ENCODE peak calls at places on chromosomes 7 and 10, in seven cellular contexts. D, T, Q, B, N, R and K are unnamed samples.

GRCh38 chr7:74083928-74084721 is 521 bp downstream of the LIMK1 start:
- DNase-seq in T (no peak), R (peak; percentile 49), Q (peak; percentile 43), N (no peak), B (peak; percentile 40), D (peak; percentile 83), K (peak; percentile 52)

GRCh38 chr10:3698312-3698711 is 86.7 kb downstream of the KLF6 start:
- DNase-seq in N (no peak), B (no peak), R (no peak), Q (no peak), D (no peak), T (no peak), K (peak; percentile 8)

GRCh38 chr7:12686894-12687212 is 580 bp upstream of the ARL4A start:
- DNase-seq in N (no peak), B (no peak), T (no peak), D (no peak), R (no peak), Q (no peak), K (no peak)

GRCh38 chr7:142860968-142861367 is 6.1 kb downstream of the EPHB6 start:
- DNase-seq in D (no peak), B (no peak), N (no peak), T (no peak), Q (no peak), R (no peak), K (no peak)

GRCh38 chr10:45353176-45353575 is 20.8 kb upstream of the ALOX5 start:
- DNase-seq in N (no peak), T (no peak), R (no peak), B (no peak), D (no peak), Q (peak; percentile 67), K (no peak)

GRCh38 chr10:69901022-69901421 is 99.3 kb downstream of the COL13A1 start:
- DNase-seq in R (no peak), B (no peak), Q (no peak), D (no peak), T (no peak), N (no peak), K (no peak)

GRCh38 chr7:45067582-45067981 is 21.2 kb downstream of the NACAD start:
- DNase-seq in T (no peak), B (no peak), R (no peak), N (no peak), Q (no peak), D (no peak), K (no peak)

GRCh38 chr10:16520900-16521299 is 779 bp downstream of the C1QL3 start:
- DNase-seq in N (no peak), D (peak; percentile 70), Q (peak; percentile 38), T (no peak), R (peak; percentile 20), B (peak; percentile 18), K (no peak)

GRCh38 chr7:135979674-135980660 is 2.8 kb upstream of the MTPN start:
- DNase-seq in N (no peak), T (no peak), R (no peak), B (no peak), Q (no peak), D (no peak), K (no peak)

GRCh38 chr7:16747095-16747494 is 6.5 kb upstream of the TSPAN13 start:
- DNase-seq in T (no peak), B (peak; percentile 47), D (no peak), N (no peak), R (no peak), Q (no peak), K (no peak)

GRCh38 chr10:124087672-124088634 is 5.4 kb downstream of the CHST15 start:
- DNase-seq in B (no peak), N (no peak), R (peak; percentile 45), Q (peak; percentile 59), T (no peak), D (peak; percentile 89), K (peak; percentile 94)

GRCh38 chr7:129188892-129189660 is 643 bp downstream of the SMO start:
- DNase-seq in D (no peak), R (no peak), T (peak; percentile 11), Q (peak; percentile 33), N (no peak), B (no peak), K (no peak)

GRCh38 chr10:12780634-12781601 is 220.6 kb downstream of the CCDC3 start:
- DNase-seq in T (no peak), Q (peak; percentile 6), N (no peak), B (peak; percentile 29), R (no peak), D (no peak), K (no peak)

GRCh38 chr10:57993302-57993701 is 274.4 kb downstream of the IPMK start:
- DNase-seq in N (no peak), T (no peak), Q (no peak), R (no peak), B (no peak), D (no peak), K (no peak)

GRCh38 chr7:99741438-99741795 is 6.4 kb upstream of the CYP3A7 start:
- DNase-seq in R (no peak), B (no peak), T (no peak), Q (no peak), D (no peak), N (no peak), K (no peak)

GRCh38 chr10:24324651-24325050 is 115.7 kb downstream of the KIAA1217 start:
- DNase-seq in B (no peak), D (no peak), T (no peak), N (no peak), R (no peak), Q (no peak), K (no peak)

GRCh38 chr7:151311294-151311864 is 30.2 kb upstream of the NUB1 start:
- DNase-seq in T (no peak), R (no peak), Q (no peak), N (no peak), D (no peak), B (no peak), K (peak; percentile 26)

GRCh38 chr10:127687548-127687947 is 49.4 kb upstream of the FOXI2 start:
- DNase-seq in D (no peak), T (no peak), R (no peak), B (no peak), Q (peak; percentile 47), N (no peak), K (no peak)

GRCh38 chr7:106285801-106286492 is 1.2 kb upstream of the NAMPT start:
- DNase-seq in B (peak; percentile 16), D (no peak), Q (no peak), N (no peak), T (no peak), R (no peak), K (peak; percentile 64)

GRCh38 chr7:151088856-151089699 is 2.8 kb downstream of the AGAP3 start:
- DNase-seq in N (peak; percentile 58), B (peak; percentile 69), R (peak; percentile 79), D (peak; percentile 91), Q (peak; percentile 44), T (no peak), K (peak; percentile 20)

GRCh38 chr10:112148314-112148713 is 35.3 kb downstream of the GPAM start:
- DNase-seq in D (no peak), Q (no peak), N (no peak), T (no peak), R (no peak), B (no peak), K (no peak)

GRCh38 chr7:88339195-88339922 is 32.7 kb upstream of the STEAP4 start:
- DNase-seq in D (no peak), B (no peak), R (no peak), Q (no peak), T (no peak), N (no peak), K (no peak)

GRCh38 chr10:6230335-6230734 is 27.6 kb downstream of the PFKFB3 start:
- DNase-seq in B (no peak), T (no peak), N (no peak), Q (no peak), R (no peak), D (no peak), K (no peak)
- H3K36me3 ChIP-seq in B (peaks cover 95% of the 10 kb centered on the region), T (no peaks in the 10 kb centered on the region), N (peaks cover 96% of the 10 kb centered on the region), Q (peaks cover 9% of the 10 kb centered on the region), R (peaks cover 5% of the 10 kb centered on the region), D (peaks cover 94% of the 10 kb centered on the region), K (peaks cover 33% of the 10 kb centered on the region)

GRCh38 chr7:90210475-90210874 is 1.1 kb upstream of the STEAP2 start:
- DNase-seq in B (no peak), R (no peak), Q (no peak), N (no peak), T (no peak), D (no peak), K (no peak)
- H3K27me3 ChIP-seq in B (peaks cover 19% of the 10 kb centered on the region), R (no peaks in the 10 kb centered on the region), Q (no peaks in the 10 kb centered on the region), N (peaks cover 9% of the 10 kb centered on the region), T (no peaks in the 10 kb centered on the region), D (peaks cover 16% of the 10 kb centered on the region), K (no peaks in the 10 kb centered on the region)

DNA sequence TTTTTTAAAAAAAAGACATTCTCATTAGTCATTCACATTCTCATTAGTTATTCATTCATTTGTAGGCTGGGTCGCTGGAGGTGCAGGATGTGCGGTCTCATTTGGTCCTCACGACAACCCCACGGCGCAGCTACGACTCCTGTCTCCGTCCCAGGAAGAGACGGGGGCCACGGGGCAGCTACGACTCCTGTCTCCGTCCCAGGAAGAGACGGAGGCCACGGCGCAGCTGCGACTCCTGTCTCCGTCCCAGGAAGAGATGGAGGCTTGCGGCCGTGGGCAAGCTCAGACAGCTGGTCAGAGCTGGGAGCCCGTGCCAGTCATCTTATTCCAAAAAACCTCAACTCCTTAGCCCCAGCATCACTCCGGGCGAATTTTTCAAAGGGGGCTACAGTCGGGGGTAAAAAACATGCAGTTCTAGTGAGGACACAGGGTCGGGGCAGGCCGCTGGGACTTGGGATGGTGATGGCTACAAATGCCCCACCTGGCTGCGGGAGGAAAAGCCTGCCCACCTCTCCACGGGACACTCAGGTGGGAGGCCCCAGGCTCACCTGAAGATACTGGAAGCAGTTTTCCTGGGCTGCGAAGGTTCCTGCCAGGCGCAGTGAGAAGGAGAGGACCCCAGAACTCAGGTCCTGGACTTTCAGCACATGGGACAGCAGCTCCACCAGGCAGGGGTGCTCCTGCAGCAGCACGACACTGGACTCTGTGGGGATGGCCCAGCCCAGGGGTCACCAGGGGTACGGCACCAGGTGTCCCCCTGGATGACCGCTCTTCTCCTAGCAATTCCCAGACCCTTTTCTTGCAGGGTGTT is 8.3 kb downstream of the BRAT1 start:
- DNase-seq in N (no peak), R (no peak), T (no peak), D (peak; percentile 58), Q (no peak), B (no peak), K (no peak)
- H3K36me3 ChIP-seq in N (peaks cover 93% of the 10 kb centered on the region), R (peaks cover 10% of the 10 kb centered on the region), T (peaks cover 11% of the 10 kb centered on the region), D (peaks cover 78% of the 10 kb centered on the region), Q (peaks cover 41% of the 10 kb centered on the region), B (peaks cover 77% of the 10 kb centered on the region), K (peaks cover 16% of the 10 kb centered on the region)

GRCh38 chr10:100847440-100847839 is 65.3 kb upstream of the SLF2 start:
- DNase-seq in R (no peak), T (no peak), N (no peak), Q (no peak), D (no peak), B (no peak), K (no peak)
- H3K27me3 ChIP-seq in R (no peaks in the 10 kb centered on the region), T (no peaks in the 10 kb centered on the region), N (no peaks in the 10 kb centered on the region), Q (no peaks in the 10 kb centered on the region), D (peaks cover 55% of the 10 kb centered on the region), B (peaks cover 100% of the 10 kb centered on the region), K (peaks cover 12% of the 10 kb centered on the region)

GRCh38 chr10:27225011-27225590 is 15.5 kb downstream of the ACBD5 start:
- DNase-seq in Q (no peak), T (no peak), B (no peak), R (no peak), N (no peak), D (no peak), K (no peak)

GRCh38 chr10:27230022-27230421 is 10.6 kb downstream of the ACBD5 start:
- DNase-seq in Q (no peak), N (no peak), R (no peak), T (no peak), D (no peak), B (no peak), K (peak; percentile 76)

GRCh38 chr10:27223964-27224363 is 16.6 kb downstream of the ACBD5 start:
- DNase-seq in R (peak; percentile 51), T (peak; percentile 48), B (no peak), N (no peak), D (no peak), Q (peak; percentile 54), K (peak; percentile 58)

GRCh38 chr10:27225642-27226257 is 14.8 kb downstream of the ACBD5 start:
- DNase-seq in T (no peak), N (no peak), R (no peak), D (no peak), B (no peak), Q (no peak), K (peak; percentile 18)
- H3K36me3 ChIP-seq in T (peaks cover 16% of the 10 kb centered on the region), N (peaks cover 66% of the 10 kb centered on the region), R (no peaks in the 10 kb centered on the region), D (peaks cover 51% of the 10 kb centered on the region), B (peaks cover 56% of the 10 kb centered on the region), Q (peaks cover 23% of the 10 kb centered on the region), K (peaks cover 3% of the 10 kb centered on the region)